ENCODE peak calls at places on chromosomes 1 and 21, in six cellular contexts. X is iPS-NIHi11; D is GM23248; K is Peyer's patch; B is MCF 10A; Y is stimulated activated CD4-positive, alpha-beta T cell treated with anti-CD3 and anti-CD28 coated beads, TNF-alpha, amount 100 ng/mL, for 4 hours. E is an unnamed sample.
A peak's percentile ranks its signal among the peaks of the same experiment; 100 is the strongest.

GRCh38 chr1:82517586-82517985 is 716.9 kb downstream of the ADGRL2 start:
- DNase-seq in Y (no peak), K (no peak), X (peak; percentile 27), D (peak; percentile 14), B (no peak), E (no peak)

GRCh38 chr1:33272509-33272908 is 16.2 kb downstream of the ZNF362 start:
- DNase-seq in X (no peak), Y (no peak), D (no peak), K (no peak), B (no peak), E (no peak)

GRCh38 chr1:66278260-66279046 is 255.5 kb upstream of the SGIP1 start:
- DNase-seq in B (no peak), X (no peak), K (no peak), D (no peak), Y (no peak), E (no peak)

GRCh38 chr21:25500598-25500997 is 106.7 kb downstream of the MRPL39 start:
- DNase-seq in K (no peak), D (no peak), Y (no peak), B (no peak), X (no peak), E (no peak)

GRCh38 chr1:2525896-2526823 is at the start of gene PANK4:
- DNase-seq in B (peak; percentile 92), Y (peak; percentile 81), X (peak; percentile 96), K (peak; percentile 95), D (peak; percentile 99), E (peak; percentile 93)

GRCh38 chr1:102234753-102235359 is 238.1 kb upstream of the OLFM3 start:
- DNase-seq in D (no peak), Y (no peak), X (no peak), B (no peak), K (no peak), E (no peak)

GRCh38 chr1:206856674-206857464 is 8.6 kb upstream of the IL20 start:
- DNase-seq in K (no peak), Y (no peak), X (no peak), D (peak; percentile 31), B (peak; percentile 54), E (peak; percentile 8)

GRCh38 chr1:79373481-79374132 is 367.1 kb upstream of the ADGRL4 start:
- DNase-seq in X (peak; percentile 13), Y (no peak), B (peak; percentile 75), D (peak; percentile 41), K (no peak), E (no peak)